ENCODE peak calls at places on chromosome 11, in seven cellular contexts. One of them, this sample, is unnamed.

GRCh38 chr11:75279273-75279672 is 38.7 kb downstream of the TPBGL start:
- DNase-seq in mesothelial cell of epicardium: no peak
- DNase-seq in cardiac fibroblast: no peak
- DNase-seq in endothelial cell of umbilical vein: no peak
- DNase-seq in Calu3: no peak
- DNase-seq in OCI-LY7: no peak
- DNase-seq in fibroblast of lung: no peak
- DNase-seq in this sample: no peak

GRCh38 chr11:104033561-104033960 is 2.9 kb upstream of the DDI1 start:
- DNase-seq in mesothelial cell of epicardium: no peak
- DNase-seq in cardiac fibroblast: no peak
- DNase-seq in endothelial cell of umbilical vein: no peak
- DNase-seq in Calu3: no peak
- DNase-seq in OCI-LY7: no peak
- DNase-seq in fibroblast of lung: peak
- DNase-seq in this sample: no peak

GRCh38 chr11:121416909-121417567 is 35.1 kb upstream of the SORL1 start:
- DNase-seq in mesothelial cell of epicardium: no peak
- DNase-seq in cardiac fibroblast: peak
- DNase-seq in endothelial cell of umbilical vein: peak
- DNase-seq in Calu3: peak
- DNase-seq in OCI-LY7: peak
- DNase-seq in fibroblast of lung: peak
- DNase-seq in this sample: no peak

GRCh38 chr11:797300-798092 is 585 bp downstream of the SLC25A22 start:
- DNase-seq in mesothelial cell of epicardium: peak
- DNase-seq in cardiac fibroblast: peak
- DNase-seq in endothelial cell of umbilical vein: peak
- DNase-seq in Calu3: peak
- DNase-seq in OCI-LY7: peak
- DNase-seq in fibroblast of lung: peak
- DNase-seq in this sample: peak

GRCh38 chr11:121892131-121892681 is 223.8 kb downstream of the BLID start:
- DNase-seq in mesothelial cell of epicardium: no peak
- DNase-seq in cardiac fibroblast: peak
- DNase-seq in endothelial cell of umbilical vein: peak
- DNase-seq in Calu3: no peak
- DNase-seq in OCI-LY7: no peak
- DNase-seq in fibroblast of lung: peak
- DNase-seq in this sample: no peak

GRCh38 chr11:19938051-19938856 is 222.0 kb downstream of the DBX1 start:
- DNase-seq in mesothelial cell of epicardium: no peak
- DNase-seq in cardiac fibroblast: peak
- DNase-seq in endothelial cell of umbilical vein: peak
- DNase-seq in Calu3: peak
- DNase-seq in OCI-LY7: peak
- DNase-seq in fibroblast of lung: peak
- DNase-seq in this sample: peak

GRCh38 chr11:12646478-12646877 is 27.7 kb upstream of the TEAD1 start:
- DNase-seq in mesothelial cell of epicardium: no peak
- DNase-seq in cardiac fibroblast: no peak
- DNase-seq in endothelial cell of umbilical vein: no peak
- DNase-seq in Calu3: no peak
- DNase-seq in OCI-LY7: no peak
- DNase-seq in fibroblast of lung: no peak
- DNase-seq in this sample: no peak

GRCh38 chr11:59247535-59248227 is 35.0 kb upstream of the MPEG1 start:
- DNase-seq in mesothelial cell of epicardium: no peak
- DNase-seq in cardiac fibroblast: peak
- DNase-seq in endothelial cell of umbilical vein: no peak
- DNase-seq in Calu3: peak
- DNase-seq in OCI-LY7: no peak
- DNase-seq in fibroblast of lung: peak
- DNase-seq in this sample: no peak

GRCh38 chr11:91686700-91687099 is 537.9 kb upstream of the FAT3 start:
- DNase-seq in mesothelial cell of epicardium: no peak
- DNase-seq in cardiac fibroblast: no peak
- DNase-seq in endothelial cell of umbilical vein: no peak
- DNase-seq in Calu3: no peak
- DNase-seq in OCI-LY7: no peak
- DNase-seq in fibroblast of lung: no peak
- DNase-seq in this sample: no peak

GRCh38 chr11:123137496-123138270 is 57.4 kb downstream of the CLMP start:
- DNase-seq in mesothelial cell of epicardium: peak
- DNase-seq in cardiac fibroblast: peak
- DNase-seq in endothelial cell of umbilical vein: peak
- DNase-seq in Calu3: no peak
- DNase-seq in OCI-LY7: no peak
- DNase-seq in fibroblast of lung: peak
- DNase-seq in this sample: peak

GRCh38 chr11:118417801-118418200 is 16.4 kb downstream of the ATP5MG start:
- DNase-seq in mesothelial cell of epicardium: no peak
- DNase-seq in cardiac fibroblast: no peak
- DNase-seq in endothelial cell of umbilical vein: no peak
- DNase-seq in Calu3: no peak
- DNase-seq in OCI-LY7: no peak
- DNase-seq in fibroblast of lung: no peak
- DNase-seq in this sample: no peak

DNA sequence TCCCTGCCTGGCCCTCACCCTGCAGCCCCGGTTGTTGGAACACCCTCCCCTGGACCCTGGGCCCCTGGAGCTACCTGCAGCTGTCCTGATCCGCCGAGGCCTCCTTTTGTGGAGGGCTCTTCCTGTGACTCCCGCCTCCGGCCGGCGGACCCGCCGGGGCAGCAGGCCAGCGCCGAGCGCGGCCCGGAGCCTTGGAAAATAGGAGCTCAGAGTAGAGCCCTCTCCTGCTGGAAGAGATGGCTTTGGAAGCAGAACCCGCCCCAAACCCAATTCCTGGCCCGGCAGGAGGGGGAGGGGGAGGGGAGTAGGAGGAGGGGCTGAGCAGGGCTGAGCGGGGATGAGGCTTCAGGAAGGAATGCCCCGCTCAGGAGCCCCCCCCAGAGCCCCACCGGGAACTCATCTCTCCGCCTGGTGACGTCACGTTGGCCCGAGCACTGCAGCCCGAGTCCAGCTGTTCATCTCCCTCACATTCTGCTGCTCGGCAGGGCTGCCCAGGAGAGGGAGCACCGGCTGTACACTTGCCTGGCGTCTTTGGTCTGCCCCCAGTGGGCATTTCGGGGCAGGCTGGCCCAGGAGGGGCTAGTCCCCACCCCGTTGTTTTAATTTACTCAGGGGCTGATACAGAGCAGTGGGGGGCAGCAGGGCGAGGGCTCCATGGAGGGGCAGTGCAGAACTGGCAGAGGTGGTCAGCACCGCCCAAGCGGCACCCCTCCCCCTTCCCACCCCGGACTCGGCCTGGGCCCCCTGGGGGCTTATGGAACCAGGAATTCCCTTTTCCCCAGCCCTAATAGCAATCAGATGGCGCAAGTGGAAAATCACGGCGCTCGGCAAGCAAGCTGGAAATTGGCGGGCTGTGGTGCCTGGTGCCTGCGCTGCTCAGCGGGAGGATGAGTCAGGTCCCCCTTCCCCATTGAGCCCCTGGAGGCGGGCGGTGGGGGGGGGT is at the start of gene MRGPRF:
- DNase-seq in mesothelial cell of epicardium: no peak
- DNase-seq in cardiac fibroblast: peak
- DNase-seq in endothelial cell of umbilical vein: no peak
- DNase-seq in Calu3: no peak
- DNase-seq in OCI-LY7: no peak
- DNase-seq in fibroblast of lung: peak
- DNase-seq in this sample: peak
- TF ChIP-seq CTCF in mesothelial cell of epicardium: no peak
- TF ChIP-seq CTCF in cardiac fibroblast: peak
- TF ChIP-seq CTCF in endothelial cell of umbilical vein: peak
- TF ChIP-seq CTCF in Calu3: no peak
- TF ChIP-seq CTCF in OCI-LY7: no peak
- TF ChIP-seq CTCF in fibroblast of lung: peak
- TF ChIP-seq CTCF in this sample: no peak

GRCh38 chr11:56845121-56845732 is 96.7 kb upstream of the OR9G4 start:
- DNase-seq in mesothelial cell of epicardium: no peak
- DNase-seq in cardiac fibroblast: no peak
- DNase-seq in endothelial cell of umbilical vein: no peak
- DNase-seq in Calu3: no peak
- DNase-seq in OCI-LY7: no peak
- DNase-seq in fibroblast of lung: no peak
- DNase-seq in this sample: no peak

GRCh38 chr11:56841210-56841810 is 92.8 kb upstream of the OR9G4 start:
- DNase-seq in mesothelial cell of epicardium: peak
- DNase-seq in cardiac fibroblast: peak
- DNase-seq in endothelial cell of umbilical vein: peak
- DNase-seq in Calu3: peak
- DNase-seq in OCI-LY7: peak
- DNase-seq in fibroblast of lung: peak
- DNase-seq in this sample: peak

GRCh38 chr11:56843816-56844215 is 95.3 kb upstream of the OR9G4 start:
- DNase-seq in mesothelial cell of epicardium: no peak
- DNase-seq in cardiac fibroblast: no peak
- DNase-seq in endothelial cell of umbilical vein: no peak
- DNase-seq in Calu3: no peak
- DNase-seq in OCI-LY7: no peak
- DNase-seq in fibroblast of lung: no peak
- DNase-seq in this sample: no peak

GRCh38 chr11:56846631-56847400 is 98.3 kb upstream of the OR9G4 start:
- DNase-seq in mesothelial cell of epicardium: no peak
- DNase-seq in cardiac fibroblast: no peak
- DNase-seq in endothelial cell of umbilical vein: no peak
- DNase-seq in Calu3: no peak
- DNase-seq in OCI-LY7: no peak
- DNase-seq in fibroblast of lung: no peak
- DNase-seq in this sample: no peak

DNA sequence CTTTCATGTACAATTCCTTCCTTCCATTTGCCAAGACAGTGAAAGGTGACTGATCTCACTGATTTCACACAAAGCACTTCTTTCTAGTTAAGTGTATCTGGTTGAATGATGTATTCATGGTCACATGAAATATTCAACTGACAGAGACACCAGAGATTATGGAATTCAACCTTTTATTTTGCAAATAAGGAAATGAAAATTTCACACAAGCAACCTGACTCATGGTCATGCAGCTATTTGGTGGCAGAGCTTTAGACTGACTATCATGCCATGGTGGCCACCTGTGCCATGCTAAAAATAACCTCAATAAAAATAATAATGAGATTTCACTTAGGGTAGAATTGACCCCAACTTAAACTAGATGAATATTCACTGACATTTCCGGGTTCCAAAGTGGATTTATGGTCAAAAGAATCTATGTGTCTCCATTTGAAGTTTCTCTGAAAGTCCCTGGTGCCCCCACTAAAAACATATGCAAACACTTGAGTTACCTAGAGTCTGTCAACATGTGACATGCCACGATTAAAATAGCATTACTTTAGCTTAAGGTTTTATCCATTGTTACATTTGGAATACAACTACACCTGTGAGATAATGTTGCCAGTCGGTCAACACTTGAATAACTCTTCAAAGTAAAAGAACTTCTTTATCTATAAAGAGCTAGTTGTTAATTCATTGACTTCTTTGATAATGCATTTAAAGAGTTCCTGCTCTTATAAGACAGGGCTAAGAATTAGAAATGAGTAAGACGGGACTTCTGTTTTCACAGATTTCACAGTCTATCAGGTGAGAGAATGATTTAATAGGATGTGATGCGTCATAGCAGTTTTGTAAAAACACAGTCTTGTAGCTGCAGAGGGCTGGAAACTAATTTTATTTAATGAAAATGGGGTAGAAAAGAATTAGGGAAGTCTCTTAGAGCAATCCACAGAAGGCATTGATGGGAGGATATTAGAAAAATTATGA is 94.6 kb upstream of the OR9G4 start:
- DNase-seq in mesothelial cell of epicardium: no peak
- DNase-seq in cardiac fibroblast: no peak
- DNase-seq in endothelial cell of umbilical vein: no peak
- DNase-seq in Calu3: peak
- DNase-seq in OCI-LY7: no peak
- DNase-seq in fibroblast of lung: no peak
- DNase-seq in this sample: no peak
- TF ChIP-seq CTCF in mesothelial cell of epicardium: no peak
- TF ChIP-seq CTCF in cardiac fibroblast: no peak
- TF ChIP-seq CTCF in endothelial cell of umbilical vein: no peak
- TF ChIP-seq CTCF in Calu3: no peak
- TF ChIP-seq CTCF in OCI-LY7: no peak
- TF ChIP-seq CTCF in fibroblast of lung: no peak
- TF ChIP-seq CTCF in this sample: no peak

GRCh38 chr11:8017894-8018741 is 31.0 kb downstream of the EIF3F start:
- DNase-seq in mesothelial cell of epicardium: peak
- DNase-seq in cardiac fibroblast: peak
- DNase-seq in endothelial cell of umbilical vein: no peak
- DNase-seq in Calu3: no peak
- DNase-seq in OCI-LY7: no peak
- DNase-seq in fibroblast of lung: peak
- DNase-seq in this sample: no peak

GRCh38 chr11:8017071-8017470 is 29.9 kb downstream of the EIF3F start:
- DNase-seq in mesothelial cell of epicardium: peak
- DNase-seq in cardiac fibroblast: no peak
- DNase-seq in endothelial cell of umbilical vein: no peak
- DNase-seq in Calu3: no peak
- DNase-seq in OCI-LY7: no peak
- DNase-seq in fibroblast of lung: no peak
- DNase-seq in this sample: no peak

GRCh38 chr11:8018742-8019631 is 31.9 kb downstream of the EIF3F start:
- DNase-seq in mesothelial cell of epicardium: peak
- DNase-seq in cardiac fibroblast: peak
- DNase-seq in endothelial cell of umbilical vein: peak
- DNase-seq in Calu3: peak
- DNase-seq in OCI-LY7: no peak
- DNase-seq in fibroblast of lung: peak
- DNase-seq in this sample: peak

GRCh38 chr11:8015753-8016239 is 28.7 kb downstream of the EIF3F start:
- DNase-seq in mesothelial cell of epicardium: peak
- DNase-seq in cardiac fibroblast: peak
- DNase-seq in endothelial cell of umbilical vein: no peak
- DNase-seq in Calu3: no peak
- DNase-seq in OCI-LY7: no peak
- DNase-seq in fibroblast of lung: no peak
- DNase-seq in this sample: no peak

GRCh38 chr11:8016396-8016949 is 29.3 kb downstream of the EIF3F start:
- DNase-seq in mesothelial cell of epicardium: no peak
- DNase-seq in cardiac fibroblast: no peak
- DNase-seq in endothelial cell of umbilical vein: no peak
- DNase-seq in Calu3: no peak
- DNase-seq in OCI-LY7: no peak
- DNase-seq in fibroblast of lung: no peak
- DNase-seq in this sample: no peak
- TF ChIP-seq CTCF in mesothelial cell of epicardium: no peak
- TF ChIP-seq CTCF in cardiac fibroblast: no peak
- TF ChIP-seq CTCF in endothelial cell of umbilical vein: no peak
- TF ChIP-seq CTCF in Calu3: no peak
- TF ChIP-seq CTCF in OCI-LY7: no peak
- TF ChIP-seq CTCF in fibroblast of lung: no peak
- TF ChIP-seq CTCF in this sample: no peak

GRCh38 chr11:113241190-113242051 is 73.0 kb upstream of the TTC12 start:
- DNase-seq in mesothelial cell of epicardium: no peak
- DNase-seq in cardiac fibroblast: no peak
- DNase-seq in endothelial cell of umbilical vein: no peak
- DNase-seq in Calu3: no peak
- DNase-seq in OCI-LY7: no peak
- DNase-seq in fibroblast of lung: peak
- DNase-seq in this sample: no peak
- TF ChIP-seq CTCF in mesothelial cell of epicardium: no peak
- TF ChIP-seq CTCF in cardiac fibroblast: no peak
- TF ChIP-seq CTCF in endothelial cell of umbilical vein: no peak
- TF ChIP-seq CTCF in Calu3: no peak
- TF ChIP-seq CTCF in OCI-LY7: no peak
- TF ChIP-seq CTCF in fibroblast of lung: no peak
- TF ChIP-seq CTCF in this sample: no peak